ENCODE peak calls at places on chromosomes 12 and 14, in seven cellular contexts. B is amygdala, X is cardiac fibroblast, G is cardiac muscle cell, R is mesenteric fat pad, M is A549, P is foreskin keratinocyte. Y is an unnamed sample.

GRCh38 chr12:130799051-130799450 is 40.0 kb downstream of the STX2 start:
- DNase-seq in B (no peak), X (peak), G (no peak), R (no peak), M (no peak), P (peak), Y (no peak)

GRCh38 chr12:104680070-104680469 is 223.3 kb downstream of the CHST11 start:
- DNase-seq in B (no peak), X (peak), G (no peak), R (no peak), M (peak), P (no peak), Y (no peak)

GRCh38 chr12:65867428-65867827 is 43.1 kb downstream of the HMGA2 start:
- DNase-seq in B (no peak), X (peak), G (peak), R (no peak), M (no peak), P (peak), Y (no peak)

GRCh38 chr12:1174659-1175058 is 183.6 kb downstream of the ERC1 start:
- DNase-seq in B (no peak), X (no peak), G (no peak), R (no peak), M (no peak), P (no peak), Y (no peak)

GRCh38 chr12:65147312-65147905 is 22.0 kb upstream of the LEMD3 start:
- DNase-seq in B (no peak), X (no peak), G (no peak), R (no peak), M (no peak), P (no peak), Y (no peak)

GRCh38 chr12:98828802-98829600 is 183.9 kb downstream of the APAF1 start:
- DNase-seq in B (no peak), X (no peak), G (no peak), R (no peak), M (peak), P (peak), Y (no peak)

GRCh38 chr12:9667403-9667802 is 2.1 kb upstream of the CLEC2D start:
- DNase-seq in B (no peak), X (no peak), G (no peak), R (no peak), M (no peak), P (no peak), Y (no peak)

GRCh38 chr12:104958946-104959841 is 1.1 kb upstream of the SLC41A2 start:
- DNase-seq in B (no peak), X (peak), G (peak), R (no peak), M (no peak), P (peak), Y (no peak)

GRCh38 chr14:93857500-93857899 is 69.2 kb upstream of the PRIMA1 start:
- DNase-seq in B (no peak), X (no peak), G (no peak), R (no peak), M (no peak), P (no peak), Y (no peak)

Y was measured in cortex of kidney.